ENCODE peak calls at places on chromosomes 3 and 15, in five cellular contexts. R is SJSA1; L is GM23248; Y is CD8-positive, alpha-beta T cell; I is spleen. A is an unnamed sample.

GRCh38 chr3:114333180-114333922 is 39.5 kb downstream of the TIGIT start:
- DNase-seq in I (no peak), Y (no peak), L (no peak), R (no peak), A (no peak)

GRCh38 chr3:94440767-94441493 is 378.1 kb downstream of the NSUN3 start:
- DNase-seq in I (no peak), Y (no peak), L (peak), R (no peak), A (no peak)

GRCh38 chr3:152295344-152295743 is 26.6 kb downstream of the MBNL1 start:
- DNase-seq in Y (no peak), L (no peak), I (no peak), R (no peak), A (no peak)

GRCh38 chr15:100602822-100603393 is 519 bp downstream of the ASB7 start:
- DNase-seq in Y (no peak), I (peak), R (peak), L (peak), A (no peak)

GRCh38 chr3:170007031-170007663 is 30.6 kb upstream of the GPR160 start:
- DNase-seq in R (no peak), Y (no peak), I (peak), L (peak), A (peak)

GRCh38 chr3:41630708-41631107 is 331.2 kb downstream of the ULK4 start:
- DNase-seq in I (no peak), R (no peak), L (no peak), Y (no peak), A (no peak)

GRCh38 chr15:69824075-69824876 is 273.4 kb downstream of the TLE3 start:
- DNase-seq in Y (no peak), I (no peak), L (no peak), R (no peak), A (no peak)

GRCh38 chr15:70873232-70874054 is 18.8 kb downstream of the THAP10 start:
- DNase-seq in I (no peak), R (no peak), Y (no peak), L (no peak), A (no peak)

GRCh38 chr3:167787440-167787839 is 51.9 kb downstream of the SERPINI1 start:
- DNase-seq in Y (no peak), L (no peak), I (no peak), R (no peak), A (no peak)

GRCh38 chr15:44798815-44799214 is 62.5 kb downstream of the TRIM69 start:
- DNase-seq in Y (no peak), I (no peak), L (peak), R (no peak), A (no peak)

GRCh38 chr3:191020730-191021405 is 158.4 kb upstream of the GMNC start:
- DNase-seq in L (peak), I (no peak), R (no peak), Y (no peak), A (no peak)

GRCh38 chr3:89380006-89380405 is 272.6 kb downstream of the EPHA3 start:
- DNase-seq in L (peak), Y (no peak), I (no peak), R (no peak), A (no peak)

GRCh38 chr3:99911433-99911832 is 93.8 kb downstream of the CMSS1 start:
- DNase-seq in R (no peak), Y (no peak), I (no peak), L (no peak), A (no peak)

GRCh38 chr3:156602424-156602823 is 47.5 kb upstream of the SSR3 start:
- DNase-seq in R (no peak), I (no peak), L (no peak), Y (no peak), A (no peak)

GRCh38 chr15:74127255-74127953 is 3.0 kb upstream of the ISLR2 start:
- DNase-seq in L (peak), Y (peak), I (peak), R (peak), A (peak)
- H3K4me3 ChIP-seq in L (peak), Y (no peak), I (no peak), R (no peak), A (no peak)

GRCh38 chr3:147393261-147393964 is 12.9 kb downstream of the ZIC4 start:
- DNase-seq in L (peak), R (no peak), Y (no peak), I (peak), A (no peak)
- H3K4me3 ChIP-seq in L (peak), R (peak), Y (no peak), I (no peak), A (no peak)

DNA sequence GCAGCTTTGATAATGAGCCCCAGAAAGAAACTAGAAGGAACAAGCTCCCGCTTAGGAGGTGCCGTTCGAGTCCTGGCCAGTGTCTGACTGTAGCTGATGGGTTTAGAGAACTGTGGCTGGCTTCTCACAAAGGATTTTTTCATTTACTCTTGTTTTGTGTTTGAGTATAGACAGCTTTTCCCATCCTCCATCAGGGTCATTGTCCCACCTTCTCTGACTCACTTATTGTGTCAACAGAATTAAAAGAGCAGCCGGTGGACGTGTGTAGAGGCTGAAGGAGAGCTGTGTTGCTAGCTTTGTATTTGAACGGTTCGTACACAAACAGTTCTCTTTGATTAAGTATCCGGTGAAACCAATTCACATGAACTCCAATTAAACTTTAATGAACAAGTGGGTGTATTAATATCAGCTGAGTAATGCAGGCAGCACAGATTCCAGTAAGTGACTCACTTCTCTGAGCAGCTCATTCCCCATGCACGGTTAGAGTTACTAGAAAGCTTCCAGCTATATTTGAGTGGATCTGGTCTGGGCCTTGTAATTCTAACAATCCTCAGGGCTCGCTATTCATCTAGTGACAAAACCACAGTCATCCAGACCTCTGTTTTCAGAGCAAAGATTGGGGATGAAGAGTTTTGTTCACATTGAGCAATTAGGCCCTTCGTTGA is 141.0 kb downstream of the LPP start:
- DNase-seq in I (no peak), Y (no peak), L (peak), R (peak), A (no peak)
- H3K4me3 ChIP-seq in I (no peak), Y (no peak), L (peak), R (no peak), A (no peak)

GRCh38 chr3:30616347-30617027 is 10.1 kb downstream of the TGFBR2 start:
- DNase-seq in R (no peak), Y (no peak), L (no peak), I (no peak), A (no peak)
- H3K4me3 ChIP-seq in R (no peak), Y (peak), L (peak), I (no peak), A (no peak)

GRCh38 chr3:32819581-32820348 is 2.0 kb downstream of the TRIM71 start:
- DNase-seq in R (no peak), Y (no peak), L (no peak), I (no peak), A (no peak)

GRCh38 chr3:32817195-32817560 is 619 bp upstream of the TRIM71 start:
- DNase-seq in Y (no peak), R (no peak), I (no peak), L (no peak), A (no peak)

GRCh38 chr3:32819086-32819450 is 1.3 kb downstream of the TRIM71 start:
- DNase-seq in Y (no peak), I (no peak), R (no peak), L (no peak), A (no peak)

GRCh38 chr3:32817561-32818430 is at the start of gene TRIM71:
- DNase-seq in R (no peak), I (peak), Y (no peak), L (peak), A (no peak)

GRCh38 chr3:32818431-32819085 is 761 bp downstream of the TRIM71 start:
- DNase-seq in L (no peak), R (no peak), I (no peak), Y (no peak), A (no peak)
- H3K4me3 ChIP-seq in L (no peak), R (no peak), I (no peak), Y (no peak), A (no peak)

GRCh38 chr3:195286115-195286872 is 15.3 kb upstream of the XXYLT1 start:
- DNase-seq in I (no peak), R (no peak), Y (no peak), L (peak), A (no peak)
- H3K4me3 ChIP-seq in I (no peak), R (no peak), Y (no peak), L (no peak), A (no peak)

GRCh38 chr3:46406440-46406785 is 453 bp downstream of the CCR5AS start:
- DNase-seq in L (no peak), R (no peak), Y (no peak), I (no peak), A (no peak)

GRCh38 chr3:46405301-46406079 is 1.4 kb downstream of the CCR5AS start:
- DNase-seq in L (no peak), Y (no peak), R (no peak), I (no peak), A (no peak)

GRCh38 chr3:46408853-46409252 is 1.8 kb downstream of the CCRL2 start:
- DNase-seq in I (no peak), L (no peak), R (no peak), Y (no peak), A (no peak)

GRCh38 chr3:46407976-46408375 is 917 bp downstream of the CCRL2 start:
- DNase-seq in R (no peak), I (no peak), L (peak), Y (no peak), A (no peak)

GRCh38 chr3:46406786-46407611 is at the start of the genes CCR5AS and CCRL2:
- DNase-seq in I (peak), R (peak), L (peak), Y (peak), A (no peak)
- H3K4me3 ChIP-seq in I (peak), R (peak), L (peak), Y (peak), A (peak)

DNA sequence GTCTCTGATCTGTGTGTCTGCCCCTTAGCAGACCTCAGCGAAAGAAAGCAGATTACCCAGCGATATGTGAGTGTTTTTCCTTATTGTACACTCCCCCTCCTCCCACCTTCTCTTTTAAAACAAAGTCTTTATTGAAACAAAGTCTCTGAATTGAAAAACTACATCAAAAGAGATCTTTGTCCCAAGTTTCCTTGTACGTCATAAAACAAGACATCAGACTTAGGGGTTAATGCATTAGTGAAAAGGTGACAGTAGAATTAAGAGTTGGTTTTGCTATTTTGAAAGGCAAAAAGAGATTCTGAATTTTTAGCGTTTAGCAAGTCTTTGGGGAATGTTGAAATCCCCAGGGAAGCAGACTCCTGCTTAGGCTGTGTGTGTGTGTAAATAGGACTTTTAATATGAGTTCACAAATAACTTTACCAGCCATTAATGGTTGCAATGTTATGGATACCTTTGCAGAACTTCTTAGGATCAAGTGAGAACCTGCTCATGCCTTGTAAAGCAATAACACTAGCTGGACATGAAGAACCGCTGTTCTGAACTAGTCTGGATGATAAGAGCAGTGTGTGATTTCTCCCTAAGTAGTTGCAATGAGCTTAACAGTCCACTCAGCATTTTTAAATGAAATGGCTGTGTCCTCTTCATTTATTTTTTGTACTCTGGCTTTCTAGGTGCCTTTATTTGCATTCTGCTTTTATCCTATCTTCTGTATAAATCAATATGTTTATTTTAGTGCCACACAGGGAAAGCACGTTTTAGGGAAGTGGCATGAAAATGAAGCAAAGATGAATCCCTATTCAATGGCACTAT is 136.6 kb downstream of the MCTP2 start:
- DNase-seq in Y (no peak), I (no peak), R (no peak), L (no peak), A (no peak)
- H3K4me3 ChIP-seq in Y (no peak), I (no peak), R (no peak), L (no peak), A (no peak)

A was measured in GM12864.